ENCODE peak calls at places on chromosomes 1 and 21, in seven cellular contexts. One of them, this sample, is unnamed.

GRCh38 chr1:246427611-246428010 is 79.5 kb downstream of the SMYD3 start:
- DNase-seq in HepG2: no peak
- DNase-seq in astrocyte of the spinal cord: no peak
- DNase-seq in fibroblast of mammary gland: peak; percentile 70
- DNase-seq in neural crest cell: no peak
- DNase-seq in mesothelial cell of epicardium: no peak
- DNase-seq in heart left ventricle: no peak
- DNase-seq in this sample: no peak

GRCh38 chr1:226820935-226821718 is 49.3 kb upstream of the PSEN2 start:
- DNase-seq in fibroblast of mammary gland: peak; percentile 100
- DNase-seq in neural crest cell: no peak
- DNase-seq in heart left ventricle: peak; percentile 91
- DNase-seq in mesothelial cell of epicardium: no peak
- DNase-seq in astrocyte of the spinal cord: peak; percentile 97
- DNase-seq in HepG2: no peak
- DNase-seq in this sample: no peak

GRCh38 chr1:34684246-34684645 is 70.6 kb upstream of the GJB5 start:
- DNase-seq in mesothelial cell of epicardium: no peak
- DNase-seq in fibroblast of mammary gland: no peak
- DNase-seq in astrocyte of the spinal cord: no peak
- DNase-seq in neural crest cell: no peak
- DNase-seq in HepG2: no peak
- DNase-seq in heart left ventricle: no peak
- DNase-seq in this sample: no peak

GRCh38 chr21:32386195-32386870 is 6.5 kb downstream of the URB1 start:
- DNase-seq in fibroblast of mammary gland: no peak
- DNase-seq in neural crest cell: no peak
- DNase-seq in heart left ventricle: peak; percentile 73
- DNase-seq in mesothelial cell of epicardium: no peak
- DNase-seq in HepG2: no peak
- DNase-seq in astrocyte of the spinal cord: no peak
- DNase-seq in this sample: no peak

GRCh38 chr1:247548847-247549246 is at the start of gene GCSAML:
- DNase-seq in astrocyte of the spinal cord: no peak
- DNase-seq in neural crest cell: no peak
- DNase-seq in fibroblast of mammary gland: no peak
- DNase-seq in heart left ventricle: no peak
- DNase-seq in mesothelial cell of epicardium: no peak
- DNase-seq in HepG2: no peak
- DNase-seq in this sample: no peak

GRCh38 chr1:248704556-248704955 is 2.0 kb upstream of the OR14I1 start:
- DNase-seq in astrocyte of the spinal cord: no peak
- DNase-seq in mesothelial cell of epicardium: no peak
- DNase-seq in HepG2: no peak
- DNase-seq in neural crest cell: no peak
- DNase-seq in fibroblast of mammary gland: no peak
- DNase-seq in heart left ventricle: no peak
- DNase-seq in this sample: no peak

GRCh38 chr1:164223378-164223777 is 335.6 kb upstream of the PBX1 start:
- DNase-seq in neural crest cell: no peak
- DNase-seq in astrocyte of the spinal cord: no peak
- DNase-seq in mesothelial cell of epicardium: no peak
- DNase-seq in fibroblast of mammary gland: no peak
- DNase-seq in HepG2: no peak
- DNase-seq in heart left ventricle: no peak
- DNase-seq in this sample: no peak

GRCh38 chr21:34132905-34133304 is 59.5 kb downstream of the MRPS6 start:
- DNase-seq in heart left ventricle: no peak
- DNase-seq in neural crest cell: no peak
- DNase-seq in HepG2: no peak
- DNase-seq in mesothelial cell of epicardium: no peak
- DNase-seq in fibroblast of mammary gland: no peak
- DNase-seq in astrocyte of the spinal cord: no peak
- DNase-seq in this sample: no peak

GRCh38 chr1:245538671-245539070 is 383.9 kb downstream of the KIF26B start:
- DNase-seq in fibroblast of mammary gland: peak; percentile 1
- DNase-seq in mesothelial cell of epicardium: no peak
- DNase-seq in HepG2: no peak
- DNase-seq in neural crest cell: no peak
- DNase-seq in astrocyte of the spinal cord: no peak
- DNase-seq in heart left ventricle: no peak
- DNase-seq in this sample: no peak

GRCh38 chr1:164683235-164683634 is 124.3 kb downstream of the PBX1 start:
- DNase-seq in mesothelial cell of epicardium: no peak
- DNase-seq in fibroblast of mammary gland: no peak
- DNase-seq in heart left ventricle: no peak
- DNase-seq in HepG2: no peak
- DNase-seq in neural crest cell: no peak
- DNase-seq in astrocyte of the spinal cord: no peak
- DNase-seq in this sample: no peak

GRCh38 chr1:57411262-57411661 is 12.6 kb downstream of the DAB1 start:
- DNase-seq in heart left ventricle: peak; percentile 30
- DNase-seq in astrocyte of the spinal cord: peak; percentile 88
- DNase-seq in mesothelial cell of epicardium: no peak
- DNase-seq in neural crest cell: no peak
- DNase-seq in fibroblast of mammary gland: peak; percentile 14
- DNase-seq in HepG2: no peak
- DNase-seq in this sample: no peak

GRCh38 chr1:230120949-230121381 is 53.9 kb downstream of the GALNT2 start:
- DNase-seq in mesothelial cell of epicardium: no peak
- DNase-seq in fibroblast of mammary gland: peak; percentile 57
- DNase-seq in astrocyte of the spinal cord: no peak
- DNase-seq in heart left ventricle: no peak
- DNase-seq in neural crest cell: peak; percentile 33
- DNase-seq in HepG2: peak; percentile 51
- DNase-seq in this sample: peak; percentile 50

GRCh38 chr1:179128520-179128919 is 46.6 kb downstream of the TOR3A start:
- DNase-seq in HepG2: no peak
- DNase-seq in astrocyte of the spinal cord: no peak
- DNase-seq in mesothelial cell of epicardium: no peak
- DNase-seq in fibroblast of mammary gland: no peak
- DNase-seq in heart left ventricle: no peak
- DNase-seq in neural crest cell: no peak
- DNase-seq in this sample: no peak

GRCh38 chr1:31429583-31429982 is 16.6 kb downstream of the SERINC2 start:
- DNase-seq in mesothelial cell of epicardium: no peak
- DNase-seq in neural crest cell: no peak
- DNase-seq in heart left ventricle: no peak
- DNase-seq in HepG2: no peak
- DNase-seq in astrocyte of the spinal cord: no peak
- DNase-seq in fibroblast of mammary gland: no peak
- DNase-seq in this sample: no peak

GRCh38 chr1:15393475-15394260 is 16.0 kb upstream of the EFHD2 start:
- DNase-seq in heart left ventricle: no peak
- DNase-seq in astrocyte of the spinal cord: no peak
- DNase-seq in HepG2: no peak
- DNase-seq in mesothelial cell of epicardium: no peak
- DNase-seq in fibroblast of mammary gland: no peak
- DNase-seq in neural crest cell: no peak
- DNase-seq in this sample: no peak

GRCh38 chr1:244839656-244840055 is 4.2 kb downstream of the COX20 start:
- DNase-seq in fibroblast of mammary gland: peak; percentile 47
- DNase-seq in mesothelial cell of epicardium: no peak
- DNase-seq in HepG2: no peak
- DNase-seq in neural crest cell: no peak
- DNase-seq in heart left ventricle: no peak
- DNase-seq in astrocyte of the spinal cord: peak; percentile 57
- DNase-seq in this sample: no peak

GRCh38 chr1:211352985-211353515 is 26.4 kb downstream of the TRAF5 start:
- DNase-seq in neural crest cell: no peak
- DNase-seq in astrocyte of the spinal cord: no peak
- DNase-seq in HepG2: peak; percentile 79
- DNase-seq in fibroblast of mammary gland: no peak
- DNase-seq in heart left ventricle: no peak
- DNase-seq in mesothelial cell of epicardium: no peak
- DNase-seq in this sample: peak; percentile 38

GRCh38 chr1:50426108-50426700 is 3.0 kb upstream of the DMRTA2 start:
- DNase-seq in neural crest cell: no peak
- DNase-seq in fibroblast of mammary gland: no peak
- DNase-seq in heart left ventricle: no peak
- DNase-seq in HepG2: no peak
- DNase-seq in mesothelial cell of epicardium: no peak
- DNase-seq in astrocyte of the spinal cord: no peak
- DNase-seq in this sample: no peak

GRCh38 chr1:238232036-238232744 is 341.5 kb upstream of the ZP4 start:
- DNase-seq in HepG2: no peak
- DNase-seq in fibroblast of mammary gland: no peak
- DNase-seq in neural crest cell: no peak
- DNase-seq in heart left ventricle: no peak
- DNase-seq in mesothelial cell of epicardium: no peak
- DNase-seq in astrocyte of the spinal cord: no peak
- DNase-seq in this sample: no peak

GRCh38 chr1:238239343-238239742 is 348.6 kb upstream of the ZP4 start:
- DNase-seq in mesothelial cell of epicardium: no peak
- DNase-seq in fibroblast of mammary gland: no peak
- DNase-seq in astrocyte of the spinal cord: no peak
- DNase-seq in neural crest cell: no peak
- DNase-seq in HepG2: no peak
- DNase-seq in heart left ventricle: no peak
- DNase-seq in this sample: no peak

DNA sequence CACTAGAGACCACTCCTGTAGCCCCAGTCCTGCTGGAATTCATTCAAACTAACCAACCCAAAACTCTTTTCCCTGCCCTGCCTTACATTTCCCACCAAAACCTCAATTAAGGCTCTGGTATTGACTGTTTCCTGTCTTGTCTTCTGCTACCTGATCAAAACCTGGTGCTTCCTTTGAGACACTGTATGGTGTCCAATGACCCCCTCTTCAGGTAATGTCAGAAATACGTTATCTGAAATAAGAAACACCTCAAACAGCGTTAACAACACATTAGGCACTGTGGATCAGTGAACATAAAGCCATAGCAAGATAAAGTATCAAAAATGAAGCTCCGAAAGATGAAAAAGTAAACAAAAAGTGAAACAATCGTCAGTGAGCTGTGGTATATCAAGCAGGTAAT is 343.2 kb upstream of the ZP4 start:
- DNase-seq in fibroblast of mammary gland: no peak
- DNase-seq in mesothelial cell of epicardium: no peak
- DNase-seq in neural crest cell: no peak
- DNase-seq in heart left ventricle: no peak
- DNase-seq in astrocyte of the spinal cord: no peak
- DNase-seq in HepG2: no peak
- DNase-seq in this sample: no peak
- TF ChIP-seq CTCF in fibroblast of mammary gland: no peak
- TF ChIP-seq CTCF in mesothelial cell of epicardium: no peak
- TF ChIP-seq CTCF in neural crest cell: no peak
- TF ChIP-seq CTCF in heart left ventricle: no peak
- TF ChIP-seq CTCF in astrocyte of the spinal cord: no peak
- TF ChIP-seq CTCF in HepG2: no peak
- TF ChIP-seq CTCF in this sample: no peak

GRCh38 chr1:55582078-55582477 is 366.9 kb upstream of the USP24 start:
- DNase-seq in heart left ventricle: no peak
- DNase-seq in fibroblast of mammary gland: peak; percentile 17
- DNase-seq in neural crest cell: no peak
- DNase-seq in mesothelial cell of epicardium: no peak
- DNase-seq in astrocyte of the spinal cord: no peak
- DNase-seq in HepG2: no peak
- DNase-seq in this sample: no peak

GRCh38 chr1:55585402-55585792 is 370.2 kb upstream of the USP24 start:
- DNase-seq in heart left ventricle: no peak
- DNase-seq in astrocyte of the spinal cord: peak; percentile 12
- DNase-seq in mesothelial cell of epicardium: no peak
- DNase-seq in fibroblast of mammary gland: no peak
- DNase-seq in HepG2: no peak
- DNase-seq in neural crest cell: no peak
- DNase-seq in this sample: no peak

GRCh38 chr1:55586771-55587170 is 371.6 kb upstream of the USP24 start:
- DNase-seq in astrocyte of the spinal cord: no peak
- DNase-seq in HepG2: no peak
- DNase-seq in mesothelial cell of epicardium: no peak
- DNase-seq in heart left ventricle: no peak
- DNase-seq in neural crest cell: no peak
- DNase-seq in fibroblast of mammary gland: no peak
- DNase-seq in this sample: no peak

GRCh38 chr1:55588300-55588699 is 373.1 kb upstream of the USP24 start:
- DNase-seq in fibroblast of mammary gland: no peak
- DNase-seq in heart left ventricle: no peak
- DNase-seq in neural crest cell: no peak
- DNase-seq in HepG2: no peak
- DNase-seq in mesothelial cell of epicardium: no peak
- DNase-seq in astrocyte of the spinal cord: no peak
- DNase-seq in this sample: no peak

DNA sequence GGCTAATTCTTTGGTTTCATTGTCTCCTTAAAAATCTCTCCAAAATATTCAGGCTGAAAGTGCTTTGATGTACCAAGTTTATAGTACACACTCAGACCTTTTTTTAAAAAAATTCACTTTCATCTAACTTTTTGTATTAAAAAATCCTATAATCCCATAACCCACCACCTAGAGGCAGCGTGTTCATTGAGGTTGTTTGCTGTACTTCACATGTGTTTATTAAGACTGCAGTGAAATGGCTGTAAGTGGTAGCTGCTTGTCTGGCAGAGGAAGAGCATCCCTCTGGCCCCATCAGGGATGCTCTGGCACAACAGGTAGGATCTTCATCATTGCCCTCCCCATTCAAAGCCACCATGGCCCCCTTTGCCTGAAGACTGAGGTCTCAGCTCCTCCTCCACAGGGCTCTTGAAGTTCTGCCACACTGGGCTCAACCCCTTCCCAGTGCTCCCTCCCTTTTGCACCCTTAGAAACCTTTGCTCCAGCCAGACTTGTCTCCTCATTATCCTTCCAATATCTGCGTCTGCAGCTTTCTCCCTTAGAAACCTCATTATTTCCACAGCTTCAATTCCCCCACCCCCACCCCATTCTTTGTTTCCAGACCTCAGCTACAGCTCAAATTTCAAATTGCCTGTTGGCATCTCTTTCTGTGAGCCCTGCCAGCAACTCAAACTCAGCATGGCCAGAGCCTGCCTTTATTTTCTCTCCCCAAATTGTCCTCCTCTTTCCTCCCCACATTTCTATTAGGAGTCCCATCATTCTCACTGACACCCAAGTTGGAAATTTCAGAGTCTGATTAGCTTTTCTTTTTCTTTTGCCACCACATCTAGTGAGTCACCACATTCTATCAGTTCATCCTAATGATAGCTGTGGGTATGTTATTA is 369.6 kb upstream of the USP24 start:
- DNase-seq in heart left ventricle: no peak
- DNase-seq in mesothelial cell of epicardium: no peak
- DNase-seq in fibroblast of mammary gland: peak; percentile 55
- DNase-seq in astrocyte of the spinal cord: peak; percentile 76
- DNase-seq in HepG2: no peak
- DNase-seq in neural crest cell: no peak
- DNase-seq in this sample: no peak
- TF ChIP-seq CTCF in heart left ventricle: no peak
- TF ChIP-seq CTCF in mesothelial cell of epicardium: no peak
- TF ChIP-seq CTCF in fibroblast of mammary gland: peak; percentile 18
- TF ChIP-seq CTCF in astrocyte of the spinal cord: peak; percentile 25
- TF ChIP-seq CTCF in HepG2: no peak
- TF ChIP-seq CTCF in neural crest cell: no peak
- TF ChIP-seq CTCF in this sample: no peak

GRCh38 chr1:215744419-215744818 is 177.3 kb downstream of the KCTD3 start:
- DNase-seq in astrocyte of the spinal cord: peak; percentile 5
- DNase-seq in fibroblast of mammary gland: no peak
- DNase-seq in HepG2: no peak
- DNase-seq in neural crest cell: no peak
- DNase-seq in heart left ventricle: no peak
- DNase-seq in mesothelial cell of epicardium: no peak
- DNase-seq in this sample: no peak
- TF ChIP-seq CTCF in astrocyte of the spinal cord: no peak
- TF ChIP-seq CTCF in fibroblast of mammary gland: no peak
- TF ChIP-seq CTCF in HepG2: no peak
- TF ChIP-seq CTCF in neural crest cell: no peak
- TF ChIP-seq CTCF in heart left ventricle: no peak
- TF ChIP-seq CTCF in mesothelial cell of epicardium: no peak
- TF ChIP-seq CTCF in this sample: no peak

GRCh38 chr1:61644303-61644702 is 80.6 kb downstream of the TM2D1 start:
- DNase-seq in HepG2: no peak
- DNase-seq in fibroblast of mammary gland: no peak
- DNase-seq in heart left ventricle: no peak
- DNase-seq in neural crest cell: no peak
- DNase-seq in astrocyte of the spinal cord: no peak
- DNase-seq in mesothelial cell of epicardium: no peak
- DNase-seq in this sample: no peak
- TF ChIP-seq CTCF in HepG2: no peak
- TF ChIP-seq CTCF in fibroblast of mammary gland: no peak
- TF ChIP-seq CTCF in heart left ventricle: no peak
- TF ChIP-seq CTCF in neural crest cell: no peak
- TF ChIP-seq CTCF in astrocyte of the spinal cord: no peak
- TF ChIP-seq CTCF in mesothelial cell of epicardium: no peak
- TF ChIP-seq CTCF in this sample: no peak